ENCODE peak calls at places on chromosomes 3 and 15, in four cellular contexts. A is sciatic nerve, R is T-helper 2 cell, C is frontal cortex. U is an unnamed sample.

GRCh38 chr3:24047513-24047912 is 102.4 kb downstream of the NR1D2 start:
- DNase-seq in R (no peak), C (no peak), A (no peak), U (no peak)

GRCh38 chr3:171181907-171182690 is 155.6 kb upstream of the SLC2A2 start:
- DNase-seq in C (no peak), A (no peak), R (no peak), U (peak)

GRCh38 chr15:45678459-45679178 is 43.8 kb downstream of the SQOR start:
- DNase-seq in A (no peak), R (no peak), C (no peak), U (no peak)

GRCh38 chr3:15796771-15797599 is 794 bp downstream of the ANKRD28 start:
- DNase-seq in C (peak), A (no peak), R (no peak), U (peak)

GRCh38 chr15:98927057-98927456 is 80.5 kb downstream of the PGPEP1L start:
- DNase-seq in C (no peak), A (no peak), R (no peak), U (peak)

GRCh38 chr3:72821170-72821781 is 27.0 kb downstream of the SHQ1 start:
- DNase-seq in R (no peak), A (no peak), C (no peak), U (no peak)

GRCh38 chr15:58229297-58229768 is 91.2 kb downstream of the AQP9 start:
- DNase-seq in C (no peak), R (no peak), A (no peak), U (no peak)

GRCh38 chr15:98649621-98649995 is 1.3 kb downstream of the IGF1R start:
- DNase-seq in R (no peak), A (peak), C (no peak), U (peak)

GRCh38 chr3:140924097-140924873 is 17.4 kb upstream of the SLC25A36 start:
- DNase-seq in C (no peak), A (no peak), R (no peak), U (no peak)

GRCh38 chr3:115704661-115705338 is 81.5 kb downstream of the GAP43 start:
- DNase-seq in A (no peak), R (no peak), C (no peak), U (peak)

GRCh38 chr3:4492240-4493007 is 724 bp upstream of the ITPR1 start:
- DNase-seq in A (peak), R (no peak), C (peak), U (peak)

GRCh38 chr3:10344147-10344943 is 23.4 kb upstream of the SEC13 start:
- DNase-seq in C (peak), R (no peak), A (no peak), U (peak)

GRCh38 chr3:184562146-184562861 is 719 bp downstream of the EPHB3 start:
- DNase-seq in C (no peak), R (no peak), A (peak), U (no peak)

GRCh38 chr3:179476215-179476614 is 24.9 kb upstream of the GNB4 start:
- DNase-seq in R (no peak), C (no peak), A (no peak), U (no peak)

GRCh38 chr3:172676208-172676920 is 34.5 kb downstream of the NCEH1 start:
- DNase-seq in C (no peak), R (no peak), A (no peak), U (no peak)

GRCh38 chr15:77892335-77892734 is 185.2 kb downstream of the TBC1D2B start:
- DNase-seq in R (no peak), C (no peak), A (no peak), U (no peak)

GRCh38 chr3:58349792-58350626 is 17.3 kb downstream of the PXK start:
- DNase-seq in A (no peak), C (no peak), R (no peak), U (no peak)

GRCh38 chr15:41865490-41866055 is 26.9 kb downstream of the PLA2G4B start:
- DNase-seq in A (no peak), R (no peak), C (no peak), U (no peak)

GRCh38 chr3:129702934-129703712 is 96.6 kb upstream of the PLXND1 start:
- DNase-seq in A (no peak), C (no peak), R (no peak), U (peak)

GRCh38 chr3:52055537-52056351 is 627 bp downstream of the DUSP7 start:
- DNase-seq in R (peak), C (no peak), A (no peak), U (peak)

GRCh38 chr3:10309736-10310135 is 11.2 kb downstream of the SEC13 start:
- DNase-seq in C (no peak), A (no peak), R (no peak), U (no peak)

GRCh38 chr15:98650871-98651481 is 2.6 kb downstream of the IGF1R start:
- DNase-seq in A (no peak), R (no peak), C (no peak), U (peak)

GRCh38 chr15:95287774-95288173 is 1042.7 kb upstream of the NR2F2 start:
- DNase-seq in C (no peak), R (no peak), A (no peak), U (no peak)

GRCh38 chr15:100661161-100661560 is 58.8 kb downstream of the ASB7 start:
- DNase-seq in A (no peak), C (peak), R (no peak), U (no peak)

GRCh38 chr15:87498545-87498944 is 758.0 kb downstream of the NTRK3 start:
- DNase-seq in A (no peak), R (no peak), C (no peak), U (peak)

GRCh38 chr15:70398694-70399093 is 301.0 kb upstream of the TLE3 start:
- DNase-seq in C (no peak), R (no peak), A (no peak), U (no peak)

GRCh38 chr3:180306691-180307090 is 270.0 kb upstream of the PEX5L start:
- DNase-seq in C (peak), R (no peak), A (no peak), U (peak)

GRCh38 chr3:107810195-107811071 is 280.4 kb downstream of the CD47 start:
- DNase-seq in R (no peak), C (no peak), A (no peak), U (no peak)

GRCh38 chr3:185630182-185630622 is 44.1 kb downstream of the SENP2 start:
- DNase-seq in R (no peak), C (no peak), A (no peak), U (peak)

GRCh38 chr3:109081746-109082510 is 36.0 kb downstream of the MORC1 start:
- DNase-seq in A (no peak), C (no peak), R (no peak), U (peak)

U was measured in fibroblast of the aortic adventitia.